ENCODE peak calls at places on chromosomes 4 and X, in ten cellular contexts. One of them, this sample, is unnamed.

GRCh38 chrX:30301203-30301602 is 8.0 kb downstream of the NR0B1 start:
- DNase-seq in pancreas: no peak
- DNase-seq in heart left ventricle: no peak
- DNase-seq in prostate gland: no peak
- DNase-seq in mucosa of descending colon: no peak
- DNase-seq in hepatocyte: no peak
- DNase-seq in CD4-positive, CD25-positive, alpha-beta regulatory T cell: no peak
- DNase-seq in neuronal stem cell: no peak
- DNase-seq in adipocyte: no peak
- DNase-seq in psoas muscle: no peak
- DNase-seq in this sample: no peak

GRCh38 chr4:7172508-7172907 is 19.8 kb upstream of the SORCS2 start:
- DNase-seq in pancreas: no peak
- DNase-seq in heart left ventricle: no peak
- DNase-seq in prostate gland: no peak
- DNase-seq in mucosa of descending colon: no peak
- DNase-seq in hepatocyte: no peak
- DNase-seq in CD4-positive, CD25-positive, alpha-beta regulatory T cell: no peak
- DNase-seq in neuronal stem cell: no peak
- DNase-seq in adipocyte: no peak
- DNase-seq in psoas muscle: no peak
- DNase-seq in this sample: no peak

GRCh38 chr4:172011196-172011595 is 198.0 kb downstream of the GALNTL6 start:
- DNase-seq in pancreas: no peak
- DNase-seq in heart left ventricle: no peak
- DNase-seq in prostate gland: no peak
- DNase-seq in mucosa of descending colon: no peak
- DNase-seq in hepatocyte: no peak
- DNase-seq in CD4-positive, CD25-positive, alpha-beta regulatory T cell: no peak
- DNase-seq in neuronal stem cell: no peak
- DNase-seq in adipocyte: no peak
- DNase-seq in psoas muscle: no peak
- DNase-seq in this sample: no peak

GRCh38 chr4:181991374-181991773 is 251.8 kb upstream of the TENM3 start:
- DNase-seq in pancreas: no peak
- DNase-seq in heart left ventricle: no peak
- DNase-seq in prostate gland: no peak
- DNase-seq in mucosa of descending colon: no peak
- DNase-seq in hepatocyte: no peak
- DNase-seq in CD4-positive, CD25-positive, alpha-beta regulatory T cell: no peak
- DNase-seq in neuronal stem cell: no peak
- DNase-seq in adipocyte: no peak
- DNase-seq in psoas muscle: no peak
- DNase-seq in this sample: no peak

GRCh38 chr4:53784112-53784511 is 192.8 kb upstream of the LNX1 start:
- DNase-seq in pancreas: no peak
- DNase-seq in heart left ventricle: no peak
- DNase-seq in prostate gland: no peak
- DNase-seq in mucosa of descending colon: no peak
- DNase-seq in hepatocyte: no peak
- DNase-seq in CD4-positive, CD25-positive, alpha-beta regulatory T cell: no peak
- DNase-seq in neuronal stem cell: no peak
- DNase-seq in adipocyte: no peak
- DNase-seq in psoas muscle: no peak
- DNase-seq in this sample: no peak

GRCh38 chr4:187499961-187500360 is 495.6 kb upstream of the ZFP42 start:
- DNase-seq in pancreas: no peak
- DNase-seq in heart left ventricle: no peak
- DNase-seq in prostate gland: no peak
- DNase-seq in mucosa of descending colon: no peak
- DNase-seq in hepatocyte: no peak
- DNase-seq in CD4-positive, CD25-positive, alpha-beta regulatory T cell: no peak
- DNase-seq in neuronal stem cell: no peak
- DNase-seq in adipocyte: no peak
- DNase-seq in psoas muscle: no peak
- DNase-seq in this sample: no peak

GRCh38 chr4:121900132-121900983 is 30.1 kb upstream of the BBS7 start:
- DNase-seq in pancreas: no peak
- DNase-seq in heart left ventricle: peak
- DNase-seq in prostate gland: peak
- DNase-seq in mucosa of descending colon: peak
- DNase-seq in hepatocyte: peak
- DNase-seq in CD4-positive, CD25-positive, alpha-beta regulatory T cell: peak
- DNase-seq in neuronal stem cell: peak
- DNase-seq in adipocyte: peak
- DNase-seq in psoas muscle: no peak
- DNase-seq in this sample: no peak

GRCh38 chr4:8534129-8534528 is 46.1 kb upstream of the GPR78 start:
- DNase-seq in pancreas: peak
- DNase-seq in heart left ventricle: no peak
- DNase-seq in prostate gland: peak
- DNase-seq in mucosa of descending colon: peak
- DNase-seq in hepatocyte: peak
- DNase-seq in CD4-positive, CD25-positive, alpha-beta regulatory T cell: no peak
- DNase-seq in neuronal stem cell: no peak
- DNase-seq in adipocyte: peak
- DNase-seq in psoas muscle: no peak
- DNase-seq in this sample: no peak

GRCh38 chr4:86453044-86453501 is 93.2 kb upstream of the MAPK10 start:
- DNase-seq in pancreas: no peak
- DNase-seq in heart left ventricle: peak
- DNase-seq in prostate gland: peak
- DNase-seq in mucosa of descending colon: peak
- DNase-seq in hepatocyte: peak
- DNase-seq in CD4-positive, CD25-positive, alpha-beta regulatory T cell: no peak
- DNase-seq in neuronal stem cell: no peak
- DNase-seq in adipocyte: peak
- DNase-seq in psoas muscle: peak
- DNase-seq in this sample: no peak

GRCh38 chr4:86452323-86452995 is 92.6 kb upstream of the MAPK10 start:
- DNase-seq in pancreas: no peak
- DNase-seq in heart left ventricle: no peak
- DNase-seq in prostate gland: no peak
- DNase-seq in mucosa of descending colon: no peak
- DNase-seq in hepatocyte: no peak
- DNase-seq in CD4-positive, CD25-positive, alpha-beta regulatory T cell: no peak
- DNase-seq in neuronal stem cell: no peak
- DNase-seq in adipocyte: no peak
- DNase-seq in psoas muscle: no peak
- DNase-seq in this sample: no peak

GRCh38 chr4:86450861-86451260 is 91.0 kb upstream of the MAPK10 start:
- DNase-seq in pancreas: no peak
- DNase-seq in heart left ventricle: no peak
- DNase-seq in prostate gland: no peak
- DNase-seq in mucosa of descending colon: no peak
- DNase-seq in hepatocyte: no peak
- DNase-seq in CD4-positive, CD25-positive, alpha-beta regulatory T cell: no peak
- DNase-seq in neuronal stem cell: no peak
- DNase-seq in adipocyte: no peak
- DNase-seq in psoas muscle: no peak
- DNase-seq in this sample: no peak

GRCh38 chr4:86450189-86450588 is 90.3 kb upstream of the MAPK10 start:
- DNase-seq in pancreas: no peak
- DNase-seq in heart left ventricle: no peak
- DNase-seq in prostate gland: no peak
- DNase-seq in mucosa of descending colon: no peak
- DNase-seq in hepatocyte: no peak
- DNase-seq in CD4-positive, CD25-positive, alpha-beta regulatory T cell: no peak
- DNase-seq in neuronal stem cell: no peak
- DNase-seq in adipocyte: no peak
- DNase-seq in psoas muscle: no peak
- DNase-seq in this sample: no peak

DNA sequence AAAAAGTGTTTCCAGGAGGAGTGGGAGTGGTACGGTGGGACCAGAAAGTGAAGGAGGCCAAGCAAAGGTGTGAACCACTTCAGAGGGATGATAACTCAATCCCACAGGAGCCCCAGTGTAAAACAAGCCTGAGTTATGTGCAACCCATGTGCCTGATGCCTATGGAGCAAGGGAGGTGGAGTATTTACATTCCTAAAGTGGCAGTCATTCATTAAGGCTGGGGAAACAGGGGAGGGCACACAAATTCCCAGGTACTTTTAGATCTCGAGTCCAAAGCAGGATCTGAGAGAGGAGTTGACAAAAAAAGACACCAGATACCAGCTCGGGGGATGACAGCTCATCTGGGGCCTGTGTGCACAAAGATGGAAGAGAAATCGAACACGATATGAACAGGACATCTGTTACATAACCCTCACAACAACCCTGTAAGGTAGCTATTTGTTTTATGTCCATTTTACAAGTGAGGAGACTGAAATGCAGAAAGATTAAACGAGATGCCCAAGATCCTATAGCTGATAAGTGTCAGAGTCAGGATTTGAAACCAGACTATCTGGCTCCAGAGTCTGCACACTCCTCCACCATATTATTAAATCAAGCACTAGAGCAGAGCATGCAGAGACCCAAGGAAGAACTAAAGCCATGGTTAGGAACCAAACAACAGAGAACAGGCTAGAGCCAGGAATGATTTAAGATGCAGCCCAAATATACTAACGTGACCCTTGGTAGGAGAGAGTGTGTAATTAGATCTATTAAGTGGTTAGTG is 91.9 kb upstream of the MAPK10 start:
- DNase-seq in pancreas: no peak
- DNase-seq in heart left ventricle: no peak
- DNase-seq in prostate gland: no peak
- DNase-seq in mucosa of descending colon: no peak
- DNase-seq in hepatocyte: no peak
- DNase-seq in CD4-positive, CD25-positive, alpha-beta regulatory T cell: no peak
- DNase-seq in neuronal stem cell: no peak
- DNase-seq in adipocyte: peak
- DNase-seq in psoas muscle: no peak
- DNase-seq in this sample: no peak
- H3K4me3 ChIP-seq in pancreas: no peak
- H3K4me3 ChIP-seq in heart left ventricle: peak
- H3K4me3 ChIP-seq in prostate gland: peak
- H3K4me3 ChIP-seq in mucosa of descending colon: no peak
- H3K4me3 ChIP-seq in hepatocyte: no peak
- H3K4me3 ChIP-seq in CD4-positive, CD25-positive, alpha-beta regulatory T cell: no peak
- H3K4me3 ChIP-seq in neuronal stem cell: no peak
- H3K4me3 ChIP-seq in adipocyte: peak
- H3K4me3 ChIP-seq in psoas muscle: peak
- H3K4me3 ChIP-seq in this sample: peak

GRCh38 chr4:137572163-137572562 is 39.9 kb upstream of the PCDH18 start:
- DNase-seq in pancreas: no peak
- DNase-seq in heart left ventricle: no peak
- DNase-seq in prostate gland: no peak
- DNase-seq in mucosa of descending colon: no peak
- DNase-seq in hepatocyte: no peak
- DNase-seq in CD4-positive, CD25-positive, alpha-beta regulatory T cell: no peak
- DNase-seq in neuronal stem cell: no peak
- DNase-seq in adipocyte: no peak
- DNase-seq in psoas muscle: no peak
- DNase-seq in this sample: no peak

GRCh38 chr4:137576437-137576836 is 44.1 kb upstream of the PCDH18 start:
- DNase-seq in pancreas: no peak
- DNase-seq in heart left ventricle: no peak
- DNase-seq in prostate gland: no peak
- DNase-seq in mucosa of descending colon: no peak
- DNase-seq in hepatocyte: no peak
- DNase-seq in CD4-positive, CD25-positive, alpha-beta regulatory T cell: no peak
- DNase-seq in neuronal stem cell: no peak
- DNase-seq in adipocyte: peak
- DNase-seq in psoas muscle: no peak
- DNase-seq in this sample: no peak

DNA sequence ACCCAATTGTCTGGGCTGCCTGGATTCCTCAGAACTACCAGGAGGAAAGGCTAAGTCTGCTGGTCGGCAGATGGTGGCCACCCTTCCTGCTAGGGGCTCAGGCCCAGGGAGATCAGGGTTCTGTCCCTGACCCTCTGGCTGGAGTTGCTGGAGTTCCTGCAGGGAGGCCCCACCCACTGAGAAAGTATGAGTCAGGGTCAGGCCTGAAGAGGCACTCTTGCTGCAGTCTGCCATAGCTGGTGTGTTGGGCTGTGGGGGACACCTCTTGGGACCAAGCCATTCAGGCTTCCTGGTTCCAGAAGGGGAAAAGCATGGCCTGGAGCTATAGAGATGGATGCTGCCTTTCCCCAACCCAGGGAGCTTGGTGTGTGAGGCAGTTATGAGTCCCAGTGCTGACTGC is 40.4 kb upstream of the PCDH18 start:
- DNase-seq in pancreas: no peak
- DNase-seq in heart left ventricle: no peak
- DNase-seq in prostate gland: no peak
- DNase-seq in mucosa of descending colon: no peak
- DNase-seq in hepatocyte: no peak
- DNase-seq in CD4-positive, CD25-positive, alpha-beta regulatory T cell: no peak
- DNase-seq in neuronal stem cell: no peak
- DNase-seq in adipocyte: no peak
- DNase-seq in psoas muscle: no peak
- DNase-seq in this sample: no peak
- H3K4me3 ChIP-seq in pancreas: no peak
- H3K4me3 ChIP-seq in heart left ventricle: no peak
- H3K4me3 ChIP-seq in prostate gland: no peak
- H3K4me3 ChIP-seq in mucosa of descending colon: no peak
- H3K4me3 ChIP-seq in hepatocyte: no peak
- H3K4me3 ChIP-seq in CD4-positive, CD25-positive, alpha-beta regulatory T cell: no peak
- H3K4me3 ChIP-seq in neuronal stem cell: no peak
- H3K4me3 ChIP-seq in adipocyte: no peak
- H3K4me3 ChIP-seq in psoas muscle: no peak
- H3K4me3 ChIP-seq in this sample: no peak

DNA sequence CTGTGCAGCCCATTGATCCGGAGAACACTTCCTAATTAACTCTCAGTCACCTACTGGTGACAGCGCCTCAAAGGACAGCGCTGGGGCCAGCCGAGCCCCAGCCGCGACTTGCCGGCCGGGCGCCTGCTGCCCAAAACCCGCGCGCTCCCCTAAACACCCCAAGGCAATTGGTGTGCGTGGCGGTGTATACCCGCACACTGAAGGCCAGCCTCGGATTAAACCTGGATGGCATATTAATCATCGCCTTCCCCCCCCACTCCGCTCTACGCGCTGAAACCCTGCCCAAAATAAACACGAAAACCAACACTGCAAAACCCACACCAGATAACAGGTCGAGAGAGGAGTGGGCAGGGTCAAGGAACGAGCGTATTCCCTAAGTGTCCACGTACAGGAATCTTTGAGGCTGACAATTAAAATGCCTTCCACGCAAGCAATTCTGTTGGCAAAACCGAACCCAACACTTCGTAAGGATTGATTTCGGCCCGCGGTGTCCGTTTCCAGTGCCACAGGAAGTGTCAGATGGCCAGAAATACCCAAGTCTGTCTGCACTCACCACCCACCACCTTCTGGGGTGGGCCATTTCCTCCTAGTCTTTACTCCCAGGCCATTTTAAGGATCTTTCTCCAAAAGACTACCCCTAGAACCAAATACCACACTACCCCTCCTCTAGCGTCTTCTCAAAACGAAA is 2.7 kb downstream of the BCOR start:
- DNase-seq in pancreas: no peak
- DNase-seq in heart left ventricle: no peak
- DNase-seq in prostate gland: no peak
- DNase-seq in mucosa of descending colon: no peak
- DNase-seq in hepatocyte: no peak
- DNase-seq in CD4-positive, CD25-positive, alpha-beta regulatory T cell: no peak
- DNase-seq in neuronal stem cell: no peak
- DNase-seq in adipocyte: peak
- DNase-seq in psoas muscle: no peak
- DNase-seq in this sample: peak
- H3K4me3 ChIP-seq in pancreas: peak
- H3K4me3 ChIP-seq in heart left ventricle: peak
- H3K4me3 ChIP-seq in prostate gland: peak
- H3K4me3 ChIP-seq in mucosa of descending colon: no peak
- H3K4me3 ChIP-seq in hepatocyte: peak
- H3K4me3 ChIP-seq in CD4-positive, CD25-positive, alpha-beta regulatory T cell: peak
- H3K4me3 ChIP-seq in neuronal stem cell: peak
- H3K4me3 ChIP-seq in adipocyte: peak
- H3K4me3 ChIP-seq in psoas muscle: peak
- H3K4me3 ChIP-seq in this sample: peak

DNA sequence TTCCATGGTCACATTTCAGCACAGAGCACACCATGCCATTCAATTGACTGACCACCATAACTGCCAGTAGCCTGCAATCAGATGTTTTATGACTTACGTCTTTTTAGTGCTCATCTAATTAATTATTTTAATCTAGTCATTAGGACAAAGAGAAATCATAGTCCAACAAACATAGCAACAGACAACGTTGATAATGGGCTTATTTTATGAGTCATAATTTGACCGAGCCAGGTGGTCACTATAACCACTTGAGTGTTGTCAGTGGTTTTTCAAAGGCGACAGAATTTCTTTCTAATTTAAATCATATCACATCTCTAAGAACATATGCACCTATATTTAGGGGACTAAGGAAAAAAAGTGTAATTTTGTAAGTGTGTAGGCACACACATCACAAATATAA is 1.9 kb downstream of the SEC24D start:
- DNase-seq in pancreas: no peak
- DNase-seq in heart left ventricle: no peak
- DNase-seq in prostate gland: no peak
- DNase-seq in mucosa of descending colon: no peak
- DNase-seq in hepatocyte: no peak
- DNase-seq in CD4-positive, CD25-positive, alpha-beta regulatory T cell: no peak
- DNase-seq in neuronal stem cell: no peak
- DNase-seq in adipocyte: peak
- DNase-seq in psoas muscle: no peak
- DNase-seq in this sample: no peak
- H3K4me3 ChIP-seq in pancreas: peak
- H3K4me3 ChIP-seq in heart left ventricle: peak
- H3K4me3 ChIP-seq in prostate gland: no peak
- H3K4me3 ChIP-seq in mucosa of descending colon: no peak
- H3K4me3 ChIP-seq in hepatocyte: peak
- H3K4me3 ChIP-seq in CD4-positive, CD25-positive, alpha-beta regulatory T cell: peak
- H3K4me3 ChIP-seq in neuronal stem cell: no peak
- H3K4me3 ChIP-seq in adipocyte: peak
- H3K4me3 ChIP-seq in psoas muscle: peak
- H3K4me3 ChIP-seq in this sample: peak

This sample was measured in right lobe of liver.